ENCODE peak calls at places on chromosomes 11 and 22, in seven cellular contexts. W, P, Y, A, M, T and I are unnamed samples.

GRCh38 chr11:17354070-17354924 is 2.7 kb downstream of the NCR3LG1 start:
- DNase-seq in W (peak), P (peak), Y (peak), A (peak), M (peak), T (peak), I (peak)

GRCh38 chr11:7614656-7615055 is 58.6 kb downstream of the CYB5R2 start:
- DNase-seq in W (no peak), P (no peak), Y (no peak), A (no peak), M (no peak), T (no peak), I (no peak)

GRCh38 chr11:10568486-10568941 is at the start of gene LYVE1:
- DNase-seq in W (no peak), P (no peak), Y (no peak), A (no peak), M (peak), T (no peak), I (no peak)

GRCh38 chr22:43945632-43946390 is 9.4 kb upstream of the SAMM50 start:
- DNase-seq in W (peak), P (peak), Y (peak), A (peak), M (peak), T (peak), I (peak)

GRCh38 chr22:49783036-49783746 is 44.5 kb downstream of the BRD1 start:
- DNase-seq in W (no peak), P (no peak), Y (no peak), A (no peak), M (no peak), T (no peak), I (no peak)

GRCh38 chr11:30106222-30106621 is 89.4 kb upstream of the KCNA4 start:
- DNase-seq in W (no peak), P (no peak), Y (no peak), A (no peak), M (no peak), T (no peak), I (no peak)

GRCh38 chr11:45393826-45394225 is 107.7 kb upstream of the SYT13 start:
- DNase-seq in W (no peak), P (no peak), Y (no peak), A (no peak), M (no peak), T (no peak), I (no peak)

GRCh38 chr11:68841718-68842426 is at the start of gene CPT1A:
- DNase-seq in W (peak), P (peak), Y (peak), A (peak), M (peak), T (peak), I (peak)

GRCh38 chr11:2127357-2127971 is 11.7 kb downstream of the IGF2 start:
- DNase-seq in W (no peak), P (no peak), Y (no peak), A (no peak), M (no peak), T (no peak), I (no peak)

GRCh38 chr22:44576311-44577260 is 78.6 kb upstream of the RTL6 start:
- DNase-seq in W (no peak), P (no peak), Y (no peak), A (no peak), M (peak), T (no peak), I (no peak)

GRCh38 chr11:75781831-75782230 is 13.3 kb downstream of the DGAT2 start:
- DNase-seq in W (no peak), P (no peak), Y (no peak), A (no peak), M (no peak), T (no peak), I (no peak)

GRCh38 chr22:36316419-36316818 is 63.5 kb downstream of the APOL1 start:
- DNase-seq in W (no peak), P (no peak), Y (no peak), A (no peak), M (no peak), T (no peak), I (no peak)

GRCh38 chr11:10913996-10914514 is 56.2 kb upstream of the ZBED5 start:
- DNase-seq in W (no peak), P (no peak), Y (no peak), A (no peak), M (no peak), T (no peak), I (no peak)

GRCh38 chr11:81192516-81192915 is 1541.1 kb downstream of the FAM181B start:
- DNase-seq in W (no peak), P (no peak), Y (no peak), A (no peak), M (no peak), T (no peak), I (no peak)

GRCh38 chr11:114886644-114887259 is 208.4 kb downstream of the NXPE2 start:
- DNase-seq in W (no peak), P (no peak), Y (no peak), A (no peak), M (no peak), T (no peak), I (no peak)

GRCh38 chr11:64659417-64660144 is 63.4 kb downstream of the NRXN2 start:
- DNase-seq in W (no peak), P (no peak), Y (no peak), A (no peak), M (no peak), T (no peak), I (no peak)

GRCh38 chr11:73752216-73752867 is 8.5 kb downstream of the RAB6A start:
- DNase-seq in W (no peak), P (no peak), Y (no peak), A (no peak), M (no peak), T (no peak), I (no peak)

GRCh38 chr22:17774928-17775675 is 833 bp upstream of the BID start:
- DNase-seq in W (no peak), P (no peak), Y (no peak), A (no peak), M (no peak), T (no peak), I (no peak)

GRCh38 chr11:11977206-11977938 is 31.1 kb downstream of the DKK3 start:
- DNase-seq in W (no peak), P (no peak), Y (peak), A (no peak), M (peak), T (no peak), I (no peak)

GRCh38 chr11:17734418-17734911 is at the start of gene KCNC1:
- DNase-seq in W (no peak), P (no peak), Y (peak), A (no peak), M (no peak), T (no peak), I (peak)

GRCh38 chr11:34754171-34754823 is 133.4 kb downstream of the EHF start:
- DNase-seq in W (no peak), P (no peak), Y (no peak), A (no peak), M (no peak), T (no peak), I (no peak)

GRCh38 chr22:27644566-27644965 is 157.0 kb downstream of the MN1 start:
- DNase-seq in W (no peak), P (no peak), Y (no peak), A (no peak), M (no peak), T (no peak), I (no peak)

GRCh38 chr11:72013765-72014711 is 15.3 kb downstream of the IL18BP start:
- DNase-seq in W (no peak), P (no peak), Y (no peak), A (no peak), M (no peak), T (no peak), I (no peak)

GRCh38 chr11:95975343-95975742 is 51.4 kb upstream of the MTMR2 start:
- DNase-seq in W (no peak), P (no peak), Y (no peak), A (no peak), M (no peak), T (no peak), I (no peak)

GRCh38 chr11:118691926-118692830 is 12.7 kb upstream of the TREH start:
- DNase-seq in W (no peak), P (peak), Y (no peak), A (peak), M (no peak), T (no peak), I (no peak)

GRCh38 chr11:8777907-8778767 is 95.5 kb downstream of the RPL27A start:
- DNase-seq in W (no peak), P (no peak), Y (no peak), A (no peak), M (peak), T (no peak), I (no peak)